ENCODE peak calls at places on chromosomes 4 and X, in six cellular contexts. J, P, H, N, L and W are unnamed samples.

GRCh38 chrX:147958316-147958715 is 22.8 kb upstream of the FMR1NB start:
- DNase-seq in J (no peak), P (peak), H (no peak), N (no peak), L (no peak), W (no peak)

GRCh38 chr4:106624674-106625073 is 256.1 kb upstream of the GIMD1 start:
- DNase-seq in J (no peak), P (no peak), H (no peak), N (no peak), L (no peak), W (no peak)

GRCh38 chr4:149522031-149522430 is 293.6 kb downstream of the IQCM start:
- DNase-seq in J (no peak), P (peak), H (no peak), N (no peak), L (no peak), W (no peak)

GRCh38 chr4:26217429-26217828 is 103.4 kb upstream of the RBPJ start:
- DNase-seq in J (no peak), P (no peak), H (no peak), N (no peak), L (no peak), W (no peak)

GRCh38 chr4:71294301-71294700 is 44.5 kb upstream of the SLC4A4 start:
- DNase-seq in J (no peak), P (no peak), H (no peak), N (no peak), L (no peak), W (no peak)

GRCh38 chr4:2714071-2714770 is 41.9 kb downstream of the TNIP2 start:
- DNase-seq in J (no peak), P (no peak), H (peak), N (no peak), L (peak), W (no peak)

GRCh38 chr4:80839792-80840191 is 190.7 kb upstream of the BMP3 start:
- DNase-seq in J (no peak), P (no peak), H (no peak), N (no peak), L (no peak), W (no peak)

GRCh38 chrX:331145-331771 is 12.7 kb upstream of the GTPBP6 start:
- DNase-seq in J (no peak), P (peak), H (peak), N (no peak), L (no peak), W (no peak)

GRCh38 chrX:7889680-7890079 is 37.5 kb downstream of the PNPLA4 start:
- DNase-seq in J (no peak), P (no peak), H (no peak), N (no peak), L (no peak), W (no peak)

GRCh38 chr4:3791910-3792542 is 25.8 kb downstream of the ADRA2C start:
- DNase-seq in J (no peak), P (no peak), H (no peak), N (no peak), L (no peak), W (no peak)

GRCh38 chr4:7403001-7403400 is 31.7 kb downstream of the PSAPL1 start:
- DNase-seq in J (no peak), P (no peak), H (no peak), N (no peak), L (no peak), W (no peak)

GRCh38 chrX:110241816-110242215 is 76.1 kb downstream of the AMMECR1 start:
- DNase-seq in J (no peak), P (no peak), H (no peak), N (no peak), L (no peak), W (no peak)

GRCh38 chr4:55020131-55020530 is 105.3 kb downstream of the KDR start:
- DNase-seq in J (no peak), P (no peak), H (no peak), N (no peak), L (no peak), W (no peak)

GRCh38 chr4:52780206-52780605 is 29.0 kb upstream of the ERVMER34-1 start:
- DNase-seq in J (no peak), P (peak), H (no peak), N (no peak), L (no peak), W (no peak)